ENCODE peak calls at places on chromosomes 13 and 19, in nine cellular contexts. One of them, this sample, is unnamed.

GRCh38 chr13:22793598-22794134 is 387.1 kb upstream of the SGCG start:
- DNase-seq in ACHN: no peak
- DNase-seq in ecto neural progenitor cell: no peak
- DNase-seq in ascending aorta: no peak
- DNase-seq in Caco-2: peak; percentile 74
- DNase-seq in stimulated activated CD4-positive, alpha-beta T cell treated with anti-CD3 and anti-CD28 coated beads, Interleukin-4, amount 100 ng/mL, for 24 hours: no peak
- DNase-seq in cardiac muscle cell: no peak
- DNase-seq in fibroblast of pulmonary artery: no peak
- DNase-seq in tibial nerve: no peak
- DNase-seq in this sample: no peak

GRCh38 chr19:2788237-2788636 is 2.9 kb downstream of the THOP1 start:
- DNase-seq in cardiac muscle cell: no peak
- DNase-seq in Caco-2: no peak
- DNase-seq in ascending aorta: no peak
- DNase-seq in tibial nerve: no peak
- DNase-seq in fibroblast of pulmonary artery: no peak
- DNase-seq in stimulated activated CD4-positive, alpha-beta T cell treated with anti-CD3 and anti-CD28 coated beads, Interleukin-4, amount 100 ng/mL, for 24 hours: no peak
- DNase-seq in ACHN: no peak
- DNase-seq in ecto neural progenitor cell: no peak
- DNase-seq in this sample: no peak

GRCh38 chr19:52687658-52688057 is 47.2 kb downstream of the ZNF611 start:
- DNase-seq in tibial nerve: no peak
- DNase-seq in ecto neural progenitor cell: no peak
- DNase-seq in ascending aorta: no peak
- DNase-seq in stimulated activated CD4-positive, alpha-beta T cell treated with anti-CD3 and anti-CD28 coated beads, Interleukin-4, amount 100 ng/mL, for 24 hours: no peak
- DNase-seq in ACHN: no peak
- DNase-seq in Caco-2: no peak
- DNase-seq in fibroblast of pulmonary artery: no peak
- DNase-seq in cardiac muscle cell: no peak
- DNase-seq in this sample: no peak

GRCh38 chr19:55376381-55376933 is at the start of gene TMEM190:
- DNase-seq in ascending aorta: no peak
- DNase-seq in fibroblast of pulmonary artery: no peak
- DNase-seq in cardiac muscle cell: no peak
- DNase-seq in Caco-2: peak; percentile 55
- DNase-seq in stimulated activated CD4-positive, alpha-beta T cell treated with anti-CD3 and anti-CD28 coated beads, Interleukin-4, amount 100 ng/mL, for 24 hours: no peak
- DNase-seq in ecto neural progenitor cell: peak; percentile 74
- DNase-seq in ACHN: no peak
- DNase-seq in tibial nerve: no peak
- DNase-seq in this sample: no peak

GRCh38 chr19:50147462-50148423 is 15.3 kb downstream of the IZUMO2 start:
- DNase-seq in tibial nerve: peak; percentile 70
- DNase-seq in cardiac muscle cell: peak; percentile 92
- DNase-seq in ACHN: peak; percentile 72
- DNase-seq in ascending aorta: peak; percentile 61
- DNase-seq in ecto neural progenitor cell: peak; percentile 86
- DNase-seq in fibroblast of pulmonary artery: peak; percentile 87
- DNase-seq in stimulated activated CD4-positive, alpha-beta T cell treated with anti-CD3 and anti-CD28 coated beads, Interleukin-4, amount 100 ng/mL, for 24 hours: peak; percentile 76
- DNase-seq in Caco-2: peak; percentile 94
- DNase-seq in this sample: peak; percentile 89

GRCh38 chr19:38805180-38805579 is 7.6 kb downstream of the LGALS4 start:
- DNase-seq in fibroblast of pulmonary artery: peak; percentile 12
- DNase-seq in ecto neural progenitor cell: no peak
- DNase-seq in stimulated activated CD4-positive, alpha-beta T cell treated with anti-CD3 and anti-CD28 coated beads, Interleukin-4, amount 100 ng/mL, for 24 hours: no peak
- DNase-seq in tibial nerve: no peak
- DNase-seq in cardiac muscle cell: no peak
- DNase-seq in Caco-2: no peak
- DNase-seq in ACHN: no peak
- DNase-seq in ascending aorta: no peak
- DNase-seq in this sample: no peak

GRCh38 chr19:55855160-55855559 is 18.8 kb downstream of the NLRP4 start:
- DNase-seq in ACHN: no peak
- DNase-seq in ascending aorta: no peak
- DNase-seq in ecto neural progenitor cell: no peak
- DNase-seq in tibial nerve: no peak
- DNase-seq in fibroblast of pulmonary artery: no peak
- DNase-seq in stimulated activated CD4-positive, alpha-beta T cell treated with anti-CD3 and anti-CD28 coated beads, Interleukin-4, amount 100 ng/mL, for 24 hours: no peak
- DNase-seq in Caco-2: no peak
- DNase-seq in cardiac muscle cell: no peak
- DNase-seq in this sample: no peak

GRCh38 chr19:7191946-7192691 is 102.1 kb downstream of the INSR start:
- DNase-seq in tibial nerve: no peak
- DNase-seq in ecto neural progenitor cell: no peak
- DNase-seq in cardiac muscle cell: no peak
- DNase-seq in Caco-2: no peak
- DNase-seq in fibroblast of pulmonary artery: no peak
- DNase-seq in stimulated activated CD4-positive, alpha-beta T cell treated with anti-CD3 and anti-CD28 coated beads, Interleukin-4, amount 100 ng/mL, for 24 hours: peak; percentile 55
- DNase-seq in ACHN: no peak
- DNase-seq in ascending aorta: no peak
- DNase-seq in this sample: no peak

GRCh38 chr19:13629687-13630357 is 123.5 kb upstream of the CACNA1A start:
- DNase-seq in fibroblast of pulmonary artery: no peak
- DNase-seq in cardiac muscle cell: peak; percentile 7
- DNase-seq in ascending aorta: no peak
- DNase-seq in ACHN: no peak
- DNase-seq in ecto neural progenitor cell: no peak
- DNase-seq in Caco-2: no peak
- DNase-seq in tibial nerve: no peak
- DNase-seq in stimulated activated CD4-positive, alpha-beta T cell treated with anti-CD3 and anti-CD28 coated beads, Interleukin-4, amount 100 ng/mL, for 24 hours: no peak
- DNase-seq in this sample: no peak

GRCh38 chr19:31946491-31946890 is 398.9 kb upstream of the ZNF507 start:
- DNase-seq in stimulated activated CD4-positive, alpha-beta T cell treated with anti-CD3 and anti-CD28 coated beads, Interleukin-4, amount 100 ng/mL, for 24 hours: no peak
- DNase-seq in cardiac muscle cell: no peak
- DNase-seq in fibroblast of pulmonary artery: no peak
- DNase-seq in ecto neural progenitor cell: no peak
- DNase-seq in tibial nerve: peak; percentile 14
- DNase-seq in ascending aorta: no peak
- DNase-seq in ACHN: no peak
- DNase-seq in Caco-2: no peak
- DNase-seq in this sample: no peak

GRCh38 chr19:41706741-41707501 is 1.5 kb upstream of the CEACAM5 start:
- DNase-seq in stimulated activated CD4-positive, alpha-beta T cell treated with anti-CD3 and anti-CD28 coated beads, Interleukin-4, amount 100 ng/mL, for 24 hours: peak; percentile 69
- DNase-seq in fibroblast of pulmonary artery: peak; percentile 9
- DNase-seq in ecto neural progenitor cell: peak; percentile 82
- DNase-seq in Caco-2: peak; percentile 85
- DNase-seq in cardiac muscle cell: peak; percentile 30
- DNase-seq in tibial nerve: no peak
- DNase-seq in ascending aorta: no peak
- DNase-seq in ACHN: peak; percentile 62
- DNase-seq in this sample: peak; percentile 72

GRCh38 chr19:54648129-54648528 is 14.7 kb upstream of the LILRB4 start:
- DNase-seq in ascending aorta: no peak
- DNase-seq in cardiac muscle cell: no peak
- DNase-seq in tibial nerve: no peak
- DNase-seq in Caco-2: no peak
- DNase-seq in fibroblast of pulmonary artery: no peak
- DNase-seq in ACHN: no peak
- DNase-seq in stimulated activated CD4-positive, alpha-beta T cell treated with anti-CD3 and anti-CD28 coated beads, Interleukin-4, amount 100 ng/mL, for 24 hours: no peak
- DNase-seq in ecto neural progenitor cell: no peak
- DNase-seq in this sample: no peak

GRCh38 chr13:73261739-73262216 is 203.0 kb downstream of the KLF5 start:
- DNase-seq in ACHN: no peak
- DNase-seq in tibial nerve: no peak
- DNase-seq in fibroblast of pulmonary artery: peak; percentile 76
- DNase-seq in ascending aorta: no peak
- DNase-seq in Caco-2: peak; percentile 73
- DNase-seq in cardiac muscle cell: peak; percentile 40
- DNase-seq in ecto neural progenitor cell: no peak
- DNase-seq in stimulated activated CD4-positive, alpha-beta T cell treated with anti-CD3 and anti-CD28 coated beads, Interleukin-4, amount 100 ng/mL, for 24 hours: no peak
- DNase-seq in this sample: no peak

GRCh38 chr19:4233282-4233853 is 4.0 kb downstream of the EBI3 start:
- DNase-seq in ACHN: peak; percentile 54
- DNase-seq in ecto neural progenitor cell: peak; percentile 74
- DNase-seq in stimulated activated CD4-positive, alpha-beta T cell treated with anti-CD3 and anti-CD28 coated beads, Interleukin-4, amount 100 ng/mL, for 24 hours: peak; percentile 74
- DNase-seq in tibial nerve: no peak
- DNase-seq in fibroblast of pulmonary artery: peak; percentile 33
- DNase-seq in Caco-2: peak; percentile 74
- DNase-seq in cardiac muscle cell: peak; percentile 35
- DNase-seq in ascending aorta: no peak
- DNase-seq in this sample: peak; percentile 52

GRCh38 chr19:30675086-30675485 is 302.9 kb downstream of the ZNF536 start:
- DNase-seq in stimulated activated CD4-positive, alpha-beta T cell treated with anti-CD3 and anti-CD28 coated beads, Interleukin-4, amount 100 ng/mL, for 24 hours: no peak
- DNase-seq in ecto neural progenitor cell: no peak
- DNase-seq in tibial nerve: no peak
- DNase-seq in cardiac muscle cell: no peak
- DNase-seq in fibroblast of pulmonary artery: no peak
- DNase-seq in ACHN: no peak
- DNase-seq in Caco-2: no peak
- DNase-seq in ascending aorta: no peak
- DNase-seq in this sample: no peak

GRCh38 chr19:18128044-18128443 is 24.9 kb upstream of the PIK3R2 start:
- DNase-seq in tibial nerve: no peak
- DNase-seq in Caco-2: no peak
- DNase-seq in stimulated activated CD4-positive, alpha-beta T cell treated with anti-CD3 and anti-CD28 coated beads, Interleukin-4, amount 100 ng/mL, for 24 hours: no peak
- DNase-seq in ecto neural progenitor cell: no peak
- DNase-seq in ascending aorta: no peak
- DNase-seq in cardiac muscle cell: no peak
- DNase-seq in ACHN: no peak
- DNase-seq in fibroblast of pulmonary artery: no peak
- DNase-seq in this sample: no peak

GRCh38 chr19:32537626-32538025 is 43.4 kb upstream of the PDCD5 start:
- DNase-seq in cardiac muscle cell: no peak
- DNase-seq in Caco-2: no peak
- DNase-seq in tibial nerve: no peak
- DNase-seq in fibroblast of pulmonary artery: no peak
- DNase-seq in ACHN: no peak
- DNase-seq in ascending aorta: no peak
- DNase-seq in stimulated activated CD4-positive, alpha-beta T cell treated with anti-CD3 and anti-CD28 coated beads, Interleukin-4, amount 100 ng/mL, for 24 hours: no peak
- DNase-seq in ecto neural progenitor cell: no peak
- DNase-seq in this sample: no peak

GRCh38 chr13:45333973-45334922 is 6.7 kb downstream of the TPT1 start:
- DNase-seq in fibroblast of pulmonary artery: peak; percentile 66
- DNase-seq in stimulated activated CD4-positive, alpha-beta T cell treated with anti-CD3 and anti-CD28 coated beads, Interleukin-4, amount 100 ng/mL, for 24 hours: peak; percentile 41
- DNase-seq in ecto neural progenitor cell: no peak
- DNase-seq in ACHN: no peak
- DNase-seq in tibial nerve: no peak
- DNase-seq in Caco-2: no peak
- DNase-seq in ascending aorta: no peak
- DNase-seq in cardiac muscle cell: peak; percentile 71
- DNase-seq in this sample: no peak

GRCh38 chr13:94346261-94347019 is 133.0 kb downstream of the DCT start:
- DNase-seq in ACHN: no peak
- DNase-seq in cardiac muscle cell: no peak
- DNase-seq in ascending aorta: no peak
- DNase-seq in fibroblast of pulmonary artery: no peak
- DNase-seq in ecto neural progenitor cell: no peak
- DNase-seq in stimulated activated CD4-positive, alpha-beta T cell treated with anti-CD3 and anti-CD28 coated beads, Interleukin-4, amount 100 ng/mL, for 24 hours: peak; percentile 51
- DNase-seq in tibial nerve: no peak
- DNase-seq in Caco-2: no peak
- DNase-seq in this sample: no peak

GRCh38 chr19:3503036-3503572 is 2.6 kb upstream of the DOHH start:
- DNase-seq in cardiac muscle cell: peak; percentile 51
- DNase-seq in ascending aorta: no peak
- DNase-seq in ecto neural progenitor cell: no peak
- DNase-seq in fibroblast of pulmonary artery: peak; percentile 33
- DNase-seq in tibial nerve: no peak
- DNase-seq in Caco-2: no peak
- DNase-seq in ACHN: no peak
- DNase-seq in stimulated activated CD4-positive, alpha-beta T cell treated with anti-CD3 and anti-CD28 coated beads, Interleukin-4, amount 100 ng/mL, for 24 hours: no peak
- DNase-seq in this sample: no peak

GRCh38 chr19:1281270-1281894 is 4.3 kb upstream of the EFNA2 start:
- DNase-seq in ascending aorta: no peak
- DNase-seq in fibroblast of pulmonary artery: no peak
- DNase-seq in ACHN: no peak
- DNase-seq in ecto neural progenitor cell: no peak
- DNase-seq in Caco-2: no peak
- DNase-seq in tibial nerve: no peak
- DNase-seq in cardiac muscle cell: no peak
- DNase-seq in stimulated activated CD4-positive, alpha-beta T cell treated with anti-CD3 and anti-CD28 coated beads, Interleukin-4, amount 100 ng/mL, for 24 hours: no peak
- DNase-seq in this sample: no peak

GRCh38 chr19:4523306-4524110 is 5.2 kb upstream of the PLIN4 start:
- DNase-seq in ecto neural progenitor cell: no peak
- DNase-seq in tibial nerve: no peak
- DNase-seq in ascending aorta: no peak
- DNase-seq in ACHN: peak; percentile 43
- DNase-seq in stimulated activated CD4-positive, alpha-beta T cell treated with anti-CD3 and anti-CD28 coated beads, Interleukin-4, amount 100 ng/mL, for 24 hours: peak; percentile 23
- DNase-seq in fibroblast of pulmonary artery: peak; percentile 49
- DNase-seq in cardiac muscle cell: peak; percentile 63
- DNase-seq in Caco-2: peak; percentile 53
- DNase-seq in this sample: peak; percentile 72

GRCh38 chr13:67120872-67121531 is 109.1 kb downstream of the PCDH9 start:
- DNase-seq in ACHN: no peak
- DNase-seq in ascending aorta: no peak
- DNase-seq in ecto neural progenitor cell: no peak
- DNase-seq in tibial nerve: no peak
- DNase-seq in stimulated activated CD4-positive, alpha-beta T cell treated with anti-CD3 and anti-CD28 coated beads, Interleukin-4, amount 100 ng/mL, for 24 hours: no peak
- DNase-seq in cardiac muscle cell: no peak
- DNase-seq in fibroblast of pulmonary artery: peak; percentile 30
- DNase-seq in Caco-2: no peak
- DNase-seq in this sample: no peak

GRCh38 chr13:36160297-36160696 is 29.1 kb upstream of the DCLK1 start:
- DNase-seq in Caco-2: no peak
- DNase-seq in fibroblast of pulmonary artery: no peak
- DNase-seq in stimulated activated CD4-positive, alpha-beta T cell treated with anti-CD3 and anti-CD28 coated beads, Interleukin-4, amount 100 ng/mL, for 24 hours: no peak
- DNase-seq in cardiac muscle cell: no peak
- DNase-seq in ecto neural progenitor cell: no peak
- DNase-seq in tibial nerve: no peak
- DNase-seq in ascending aorta: no peak
- DNase-seq in ACHN: no peak
- DNase-seq in this sample: no peak

GRCh38 chr19:51372021-51372648 is 319 bp downstream of the NKG7 start:
- DNase-seq in ecto neural progenitor cell: no peak
- DNase-seq in stimulated activated CD4-positive, alpha-beta T cell treated with anti-CD3 and anti-CD28 coated beads, Interleukin-4, amount 100 ng/mL, for 24 hours: no peak
- DNase-seq in cardiac muscle cell: no peak
- DNase-seq in fibroblast of pulmonary artery: no peak
- DNase-seq in Caco-2: no peak
- DNase-seq in ACHN: no peak
- DNase-seq in tibial nerve: no peak
- DNase-seq in ascending aorta: no peak
- DNase-seq in this sample: no peak

GRCh38 chr19:2039082-2039958 is 11.7 kb downstream of the MKNK2 start:
- DNase-seq in ecto neural progenitor cell: peak; percentile 47
- DNase-seq in Caco-2: no peak
- DNase-seq in cardiac muscle cell: no peak
- DNase-seq in stimulated activated CD4-positive, alpha-beta T cell treated with anti-CD3 and anti-CD28 coated beads, Interleukin-4, amount 100 ng/mL, for 24 hours: no peak
- DNase-seq in ascending aorta: no peak
- DNase-seq in ACHN: no peak
- DNase-seq in fibroblast of pulmonary artery: no peak
- DNase-seq in tibial nerve: no peak
- DNase-seq in this sample: no peak

GRCh38 chr19:12833747-12834417 is 497 bp downstream of the RTBDN start:
- DNase-seq in ascending aorta: no peak
- DNase-seq in ecto neural progenitor cell: peak; percentile 81
- DNase-seq in tibial nerve: no peak
- DNase-seq in Caco-2: peak; percentile 41
- DNase-seq in stimulated activated CD4-positive, alpha-beta T cell treated with anti-CD3 and anti-CD28 coated beads, Interleukin-4, amount 100 ng/mL, for 24 hours: peak; percentile 34
- DNase-seq in ACHN: peak; percentile 30
- DNase-seq in cardiac muscle cell: peak; percentile 18
- DNase-seq in fibroblast of pulmonary artery: no peak
- DNase-seq in this sample: no peak

GRCh38 chr19:55322495-55322894 is 2.6 kb downstream of the TMEM150B start:
- DNase-seq in Caco-2: peak; percentile 29
- DNase-seq in ecto neural progenitor cell: no peak
- DNase-seq in cardiac muscle cell: no peak
- DNase-seq in tibial nerve: no peak
- DNase-seq in fibroblast of pulmonary artery: no peak
- DNase-seq in ascending aorta: no peak
- DNase-seq in ACHN: no peak
- DNase-seq in stimulated activated CD4-positive, alpha-beta T cell treated with anti-CD3 and anti-CD28 coated beads, Interleukin-4, amount 100 ng/mL, for 24 hours: no peak
- DNase-seq in this sample: no peak

GRCh38 chr19:43432866-43433673 is 18.4 kb downstream of the TEX101 start:
- DNase-seq in stimulated activated CD4-positive, alpha-beta T cell treated with anti-CD3 and anti-CD28 coated beads, Interleukin-4, amount 100 ng/mL, for 24 hours: peak; percentile 70
- DNase-seq in Caco-2: peak; percentile 77
- DNase-seq in cardiac muscle cell: peak; percentile 63
- DNase-seq in tibial nerve: no peak
- DNase-seq in ACHN: peak; percentile 50
- DNase-seq in ecto neural progenitor cell: peak; percentile 74
- DNase-seq in ascending aorta: no peak
- DNase-seq in fibroblast of pulmonary artery: peak; percentile 64
- DNase-seq in this sample: peak; percentile 62

GRCh38 chr13:23883255-23883654 is 5.9 kb downstream of the MIPEP start:
- DNase-seq in Caco-2: no peak
- DNase-seq in cardiac muscle cell: no peak
- DNase-seq in ascending aorta: no peak
- DNase-seq in ecto neural progenitor cell: no peak
- DNase-seq in stimulated activated CD4-positive, alpha-beta T cell treated with anti-CD3 and anti-CD28 coated beads, Interleukin-4, amount 100 ng/mL, for 24 hours: no peak
- DNase-seq in tibial nerve: no peak
- DNase-seq in fibroblast of pulmonary artery: no peak
- DNase-seq in ACHN: no peak
- DNase-seq in this sample: no peak

GRCh38 chr19:8702350-8702749 is 3.8 kb upstream of the ACTL9 start:
- DNase-seq in tibial nerve: no peak
- DNase-seq in ecto neural progenitor cell: peak; percentile 15
- DNase-seq in cardiac muscle cell: peak; percentile 6
- DNase-seq in ACHN: no peak
- DNase-seq in ascending aorta: no peak
- DNase-seq in Caco-2: no peak
- DNase-seq in fibroblast of pulmonary artery: no peak
- DNase-seq in stimulated activated CD4-positive, alpha-beta T cell treated with anti-CD3 and anti-CD28 coated beads, Interleukin-4, amount 100 ng/mL, for 24 hours: peak; percentile 38
- DNase-seq in this sample: no peak